ENCODE peak calls at places on chromosomes 12 and 14, in seven cellular contexts. One of them, this sample, is unnamed. For H4K20me1 and H3K4me1, the result is how much of the 10 kb centered on the place peaks cover.

GRCh38 chr14:75864352-75864751 is 117.4 kb downstream of the TGFB3 start:
- DNase-seq in endothelial cell of umbilical vein: no peak
- DNase-seq in mammary epithelial cell: peak
- DNase-seq in GM12878: no peak
- DNase-seq in astrocyte: peak
- DNase-seq in K562: no peak
- DNase-seq in PC-3: peak
- DNase-seq in this sample: peak

GRCh38 chr14:23817164-23817767 is 136.3 kb upstream of the DHRS4 start:
- DNase-seq in endothelial cell of umbilical vein: no peak
- DNase-seq in mammary epithelial cell: no peak
- DNase-seq in GM12878: no peak
- DNase-seq in astrocyte: no peak
- DNase-seq in K562: no peak
- DNase-seq in PC-3: no peak
- DNase-seq in this sample: no peak

GRCh38 chr14:24431569-24432258 is 2.0 kb downstream of the KHNYN start:
- DNase-seq in endothelial cell of umbilical vein: peak
- DNase-seq in mammary epithelial cell: peak
- DNase-seq in GM12878: peak
- DNase-seq in astrocyte: peak
- DNase-seq in K562: peak
- DNase-seq in PC-3: peak
- DNase-seq in this sample: peak

GRCh38 chr12:12717586-12718381 is 616 bp downstream of the CDKN1B start:
- DNase-seq in endothelial cell of umbilical vein: peak
- DNase-seq in mammary epithelial cell: peak
- DNase-seq in GM12878: no peak
- DNase-seq in astrocyte: no peak
- DNase-seq in K562: no peak
- DNase-seq in PC-3: peak
- DNase-seq in this sample: no peak

GRCh38 chr14:77099425-77100167 is 1.5 kb downstream of the CIPC start:
- DNase-seq in endothelial cell of umbilical vein: peak
- DNase-seq in mammary epithelial cell: peak
- DNase-seq in GM12878: no peak
- DNase-seq in astrocyte: peak
- DNase-seq in K562: no peak
- DNase-seq in PC-3: peak
- DNase-seq in this sample: peak

GRCh38 chr12:24864796-24865125 is 84.1 kb downstream of the BCAT1 start:
- DNase-seq in endothelial cell of umbilical vein: no peak
- DNase-seq in mammary epithelial cell: peak
- DNase-seq in GM12878: no peak
- DNase-seq in astrocyte: peak
- DNase-seq in K562: no peak
- DNase-seq in PC-3: no peak
- DNase-seq in this sample: peak

GRCh38 chr12:108702534-108702933 is 28.8 kb downstream of the CORO1C start:
- DNase-seq in endothelial cell of umbilical vein: no peak
- DNase-seq in mammary epithelial cell: no peak
- DNase-seq in GM12878: no peak
- DNase-seq in astrocyte: no peak
- DNase-seq in K562: no peak
- DNase-seq in PC-3: no peak
- DNase-seq in this sample: no peak

GRCh38 chr12:110421701-110422100 is 18.2 kb upstream of the ANAPC7 start:
- DNase-seq in endothelial cell of umbilical vein: no peak
- DNase-seq in mammary epithelial cell: no peak
- DNase-seq in GM12878: no peak
- DNase-seq in astrocyte: no peak
- DNase-seq in K562: no peak
- DNase-seq in PC-3: no peak
- DNase-seq in this sample: no peak

GRCh38 chr14:70776197-70776596 is 33.1 kb downstream of the MAP3K9 start:
- DNase-seq in endothelial cell of umbilical vein: no peak
- DNase-seq in mammary epithelial cell: no peak
- DNase-seq in GM12878: peak
- DNase-seq in astrocyte: no peak
- DNase-seq in K562: no peak
- DNase-seq in PC-3: no peak
- DNase-seq in this sample: no peak

GRCh38 chr12:47767197-47767724 is 5.8 kb upstream of the SLC48A1 start:
- DNase-seq in endothelial cell of umbilical vein: peak
- DNase-seq in mammary epithelial cell: no peak
- DNase-seq in GM12878: no peak
- DNase-seq in astrocyte: no peak
- DNase-seq in K562: peak
- DNase-seq in PC-3: peak
- DNase-seq in this sample: peak

GRCh38 chr14:104096751-104097700 is 11.5 kb downstream of the ASPG start:
- DNase-seq in endothelial cell of umbilical vein: no peak
- DNase-seq in mammary epithelial cell: no peak
- DNase-seq in GM12878: no peak
- DNase-seq in astrocyte: no peak
- DNase-seq in K562: no peak
- DNase-seq in PC-3: peak
- DNase-seq in this sample: no peak

GRCh38 chr14:89720741-89721315 is 233.7 kb downstream of the EFCAB11 start:
- DNase-seq in endothelial cell of umbilical vein: no peak
- DNase-seq in mammary epithelial cell: no peak
- DNase-seq in GM12878: peak
- DNase-seq in astrocyte: no peak
- DNase-seq in K562: no peak
- DNase-seq in PC-3: no peak
- DNase-seq in this sample: no peak

GRCh38 chr12:94815450-94815849 is 165.1 kb upstream of the TMCC3 start:
- DNase-seq in endothelial cell of umbilical vein: no peak
- DNase-seq in mammary epithelial cell: no peak
- DNase-seq in GM12878: no peak
- DNase-seq in astrocyte: no peak
- DNase-seq in K562: no peak
- DNase-seq in PC-3: no peak
- DNase-seq in this sample: no peak

GRCh38 chr12:18556081-18556645 is 181.6 kb downstream of the PLCZ1 start:
- DNase-seq in endothelial cell of umbilical vein: no peak
- DNase-seq in mammary epithelial cell: no peak
- DNase-seq in GM12878: no peak
- DNase-seq in astrocyte: no peak
- DNase-seq in K562: no peak
- DNase-seq in PC-3: no peak
- DNase-seq in this sample: peak

GRCh38 chr12:106712768-106713167 is 61.7 kb upstream of the RIC8B start:
- DNase-seq in endothelial cell of umbilical vein: no peak
- DNase-seq in mammary epithelial cell: no peak
- DNase-seq in GM12878: no peak
- DNase-seq in astrocyte: no peak
- DNase-seq in K562: no peak
- DNase-seq in PC-3: no peak
- DNase-seq in this sample: no peak

DNA sequence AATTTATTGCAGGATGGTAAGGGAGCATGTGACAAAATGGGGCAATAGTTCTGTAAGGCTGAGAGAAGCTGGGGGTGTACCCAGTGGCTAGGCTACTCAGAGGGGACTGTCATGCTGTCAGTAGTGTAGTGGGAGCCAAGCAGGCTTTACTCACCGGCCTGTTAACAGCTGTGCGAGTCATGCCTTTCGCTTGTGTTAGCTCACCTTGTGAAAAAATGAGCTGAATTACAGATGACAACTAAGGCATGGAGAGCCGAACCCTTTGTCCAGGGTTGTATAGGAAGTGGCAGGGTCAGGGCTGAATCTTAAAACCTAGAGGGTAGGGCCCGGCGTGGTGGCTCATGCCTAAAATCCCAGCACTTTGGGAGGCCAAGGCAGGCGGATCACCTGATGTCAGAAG is 37.9 kb downstream of the SH2B3 start:
- DNase-seq in endothelial cell of umbilical vein: no peak
- DNase-seq in mammary epithelial cell: peak
- DNase-seq in GM12878: no peak
- DNase-seq in astrocyte: no peak
- DNase-seq in K562: no peak
- DNase-seq in PC-3: peak
- DNase-seq in this sample: peak
- H4K20me1 ChIP-seq in endothelial cell of umbilical vein: under half
- H4K20me1 ChIP-seq in mammary epithelial cell: under half
- H4K20me1 ChIP-seq in GM12878: under half
- H4K20me1 ChIP-seq in astrocyte: half or more
- H4K20me1 ChIP-seq in K562: half or more
- H4K20me1 ChIP-seq in PC-3: under half
- H4K20me1 ChIP-seq in this sample: half or more

GRCh38 chr14:64715628-64716412 is 11.6 kb downstream of the PLEKHG3 start:
- DNase-seq in endothelial cell of umbilical vein: no peak
- DNase-seq in mammary epithelial cell: peak
- DNase-seq in GM12878: no peak
- DNase-seq in astrocyte: no peak
- DNase-seq in K562: no peak
- DNase-seq in PC-3: no peak
- DNase-seq in this sample: no peak
- H2AFZ ChIP-seq in endothelial cell of umbilical vein: no peak
- H2AFZ ChIP-seq in mammary epithelial cell: no peak
- H2AFZ ChIP-seq in GM12878: no peak
- H2AFZ ChIP-seq in astrocyte: peak
- H2AFZ ChIP-seq in K562: no peak
- H2AFZ ChIP-seq in PC-3: no peak
- H2AFZ ChIP-seq in this sample: no peak

GRCh38 chr12:105209091-105209490 is 26.9 kb downstream of the APPL2 start:
- DNase-seq in endothelial cell of umbilical vein: no peak
- DNase-seq in mammary epithelial cell: no peak
- DNase-seq in GM12878: no peak
- DNase-seq in astrocyte: no peak
- DNase-seq in K562: no peak
- DNase-seq in PC-3: no peak
- DNase-seq in this sample: no peak

GRCh38 chr12:105212431-105212830 is 23.5 kb downstream of the APPL2 start:
- DNase-seq in endothelial cell of umbilical vein: no peak
- DNase-seq in mammary epithelial cell: peak
- DNase-seq in GM12878: no peak
- DNase-seq in astrocyte: peak
- DNase-seq in K562: no peak
- DNase-seq in PC-3: peak
- DNase-seq in this sample: peak

GRCh38 chr12:105214670-105215375 is 21.2 kb downstream of the APPL2 start:
- DNase-seq in endothelial cell of umbilical vein: peak
- DNase-seq in mammary epithelial cell: peak
- DNase-seq in GM12878: no peak
- DNase-seq in astrocyte: no peak
- DNase-seq in K562: no peak
- DNase-seq in PC-3: peak
- DNase-seq in this sample: no peak

GRCh38 chr12:105218434-105218833 is 17.5 kb downstream of the APPL2 start:
- DNase-seq in endothelial cell of umbilical vein: no peak
- DNase-seq in mammary epithelial cell: no peak
- DNase-seq in GM12878: no peak
- DNase-seq in astrocyte: no peak
- DNase-seq in K562: no peak
- DNase-seq in PC-3: no peak
- DNase-seq in this sample: no peak

GRCh38 chr12:105214141-105214540 is 21.8 kb downstream of the APPL2 start:
- DNase-seq in endothelial cell of umbilical vein: no peak
- DNase-seq in mammary epithelial cell: peak
- DNase-seq in GM12878: no peak
- DNase-seq in astrocyte: peak
- DNase-seq in K562: no peak
- DNase-seq in PC-3: peak
- DNase-seq in this sample: peak
- H3K4me1 ChIP-seq in endothelial cell of umbilical vein: under half
- H3K4me1 ChIP-seq in mammary epithelial cell: under half
- H3K4me1 ChIP-seq in GM12878: under half
- H3K4me1 ChIP-seq in astrocyte: under half
- H3K4me1 ChIP-seq in K562: under half
- H3K4me1 ChIP-seq in PC-3: half or more
- H3K4me1 ChIP-seq in this sample: under half

DNA sequence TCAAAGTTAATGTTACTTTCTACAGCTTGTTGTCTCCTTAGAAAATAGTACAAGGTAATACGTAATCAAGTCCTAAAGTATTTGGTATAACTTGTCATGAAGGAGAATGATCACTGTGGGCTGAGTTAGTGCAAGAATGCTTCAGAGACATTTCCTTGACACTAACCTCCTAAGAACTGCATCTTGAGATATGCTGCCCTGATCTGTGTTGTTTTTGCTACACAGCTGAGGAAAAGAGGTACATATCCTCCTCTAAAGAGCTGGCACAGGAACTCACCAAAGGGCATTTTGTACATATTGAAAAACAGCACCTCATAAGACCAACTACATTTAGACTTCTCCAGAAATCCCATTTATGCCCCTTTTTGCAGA is 28.7 kb downstream of the RAP1B start:
- DNase-seq in endothelial cell of umbilical vein: no peak
- DNase-seq in mammary epithelial cell: no peak
- DNase-seq in GM12878: no peak
- DNase-seq in astrocyte: no peak
- DNase-seq in K562: no peak
- DNase-seq in PC-3: no peak
- DNase-seq in this sample: no peak
- H4K20me1 ChIP-seq in endothelial cell of umbilical vein: under half
- H4K20me1 ChIP-seq in mammary epithelial cell: under half
- H4K20me1 ChIP-seq in GM12878: under half
- H4K20me1 ChIP-seq in astrocyte: half or more
- H4K20me1 ChIP-seq in K562: under half
- H4K20me1 ChIP-seq in PC-3: under half
- H4K20me1 ChIP-seq in this sample: half or more

DNA sequence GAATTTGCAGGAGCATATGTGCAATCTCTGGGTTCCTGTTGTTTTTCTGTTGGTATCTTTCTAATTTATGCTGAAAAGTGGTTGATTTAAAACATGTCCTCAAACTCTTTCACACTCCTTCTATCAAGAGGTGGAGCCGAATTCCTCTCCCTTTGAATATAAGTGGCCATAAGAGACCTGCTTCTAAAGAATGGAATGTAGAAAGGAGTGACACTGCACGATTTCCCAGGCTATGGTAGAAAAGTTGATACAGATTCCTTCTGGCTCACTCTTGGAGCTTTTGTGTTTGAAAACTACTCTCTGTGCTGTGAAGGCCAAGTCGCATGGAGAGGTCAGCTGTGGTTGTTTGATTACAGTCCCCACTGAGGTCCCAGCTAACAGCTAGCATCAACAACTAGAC is 613.2 kb downstream of the ETNK1 start:
- DNase-seq in endothelial cell of umbilical vein: no peak
- DNase-seq in mammary epithelial cell: no peak
- DNase-seq in GM12878: no peak
- DNase-seq in astrocyte: no peak
- DNase-seq in K562: no peak
- DNase-seq in PC-3: no peak
- DNase-seq in this sample: no peak
- H2AFZ ChIP-seq in endothelial cell of umbilical vein: no peak
- H2AFZ ChIP-seq in mammary epithelial cell: no peak
- H2AFZ ChIP-seq in GM12878: no peak
- H2AFZ ChIP-seq in astrocyte: no peak
- H2AFZ ChIP-seq in K562: no peak
- H2AFZ ChIP-seq in PC-3: no peak
- H2AFZ ChIP-seq in this sample: no peak

GRCh38 chr14:69047255-69047654 is 68.2 kb upstream of the ACTN1 start:
- DNase-seq in endothelial cell of umbilical vein: no peak
- DNase-seq in mammary epithelial cell: no peak
- DNase-seq in GM12878: no peak
- DNase-seq in astrocyte: no peak
- DNase-seq in K562: no peak
- DNase-seq in PC-3: no peak
- DNase-seq in this sample: no peak
- H3K4me1 ChIP-seq in endothelial cell of umbilical vein: half or more
- H3K4me1 ChIP-seq in mammary epithelial cell: under half
- H3K4me1 ChIP-seq in GM12878: under half
- H3K4me1 ChIP-seq in astrocyte: half or more
- H3K4me1 ChIP-seq in K562: under half
- H3K4me1 ChIP-seq in PC-3: under half
- H3K4me1 ChIP-seq in this sample: under half